ENCODE peak calls at places on chromosomes 11 and 22, in eight cellular contexts. One of them, this sample, is unnamed.

GRCh38 chr11:9851366-9851765 is 187.5 kb downstream of the SWAP70 start:
- DNase-seq in left ventricle myocardium inferior: no peak
- DNase-seq in mammary epithelial cell: peak; percentile 58
- DNase-seq in activated CD4-positive, alpha-beta T cell treated with anti-CD3 and anti-CD28 coated beads, Interleukin-2, amount 10 ng/mL, durations not matched to agents 7 days and 5 days: no peak
- DNase-seq in substantia nigra: no peak
- DNase-seq in NCI-H1105 treated with DMSO at 0.1 percent for 48 hours: no peak
- DNase-seq in K562: no peak
- DNase-seq in activated CD8-positive, alpha-beta memory T cell treated with anti-CD3 and anti-CD28 coated beads, Interleukin-2, amount 50 U/mL, for 48 hours: no peak
- DNase-seq in this sample: no peak

GRCh38 chr11:66915046-66915832 is 42.9 kb downstream of the PC start:
- DNase-seq in left ventricle myocardium inferior: no peak
- DNase-seq in mammary epithelial cell: no peak
- DNase-seq in activated CD4-positive, alpha-beta T cell treated with anti-CD3 and anti-CD28 coated beads, Interleukin-2, amount 10 ng/mL, durations not matched to agents 7 days and 5 days: no peak
- DNase-seq in activated CD8-positive, alpha-beta memory T cell treated with anti-CD3 and anti-CD28 coated beads, Interleukin-2, amount 50 U/mL, for 48 hours: no peak
- DNase-seq in substantia nigra: no peak
- DNase-seq in K562: no peak
- DNase-seq in NCI-H1105 treated with DMSO at 0.1 percent for 48 hours: no peak
- DNase-seq in this sample: no peak

GRCh38 chr11:2530131-2530854 is 85.5 kb downstream of the KCNQ1 start:
- DNase-seq in mammary epithelial cell: no peak
- DNase-seq in activated CD4-positive, alpha-beta T cell treated with anti-CD3 and anti-CD28 coated beads, Interleukin-2, amount 10 ng/mL, durations not matched to agents 7 days and 5 days: no peak
- DNase-seq in NCI-H1105 treated with DMSO at 0.1 percent for 48 hours: no peak
- DNase-seq in left ventricle myocardium inferior: peak; percentile 11
- DNase-seq in substantia nigra: no peak
- DNase-seq in K562: no peak
- DNase-seq in activated CD8-positive, alpha-beta memory T cell treated with anti-CD3 and anti-CD28 coated beads, Interleukin-2, amount 50 U/mL, for 48 hours: no peak
- DNase-seq in this sample: no peak

GRCh38 chr11:102615077-102615893 is 9.8 kb downstream of the MMP20 start:
- DNase-seq in activated CD4-positive, alpha-beta T cell treated with anti-CD3 and anti-CD28 coated beads, Interleukin-2, amount 10 ng/mL, durations not matched to agents 7 days and 5 days: no peak
- DNase-seq in K562: no peak
- DNase-seq in substantia nigra: no peak
- DNase-seq in mammary epithelial cell: no peak
- DNase-seq in NCI-H1105 treated with DMSO at 0.1 percent for 48 hours: no peak
- DNase-seq in activated CD8-positive, alpha-beta memory T cell treated with anti-CD3 and anti-CD28 coated beads, Interleukin-2, amount 50 U/mL, for 48 hours: no peak
- DNase-seq in left ventricle myocardium inferior: no peak
- DNase-seq in this sample: peak; percentile 66

GRCh38 chr11:83024270-83024854 is 47.3 kb downstream of the RAB30 start:
- DNase-seq in substantia nigra: no peak
- DNase-seq in mammary epithelial cell: no peak
- DNase-seq in NCI-H1105 treated with DMSO at 0.1 percent for 48 hours: no peak
- DNase-seq in activated CD8-positive, alpha-beta memory T cell treated with anti-CD3 and anti-CD28 coated beads, Interleukin-2, amount 50 U/mL, for 48 hours: no peak
- DNase-seq in activated CD4-positive, alpha-beta T cell treated with anti-CD3 and anti-CD28 coated beads, Interleukin-2, amount 10 ng/mL, durations not matched to agents 7 days and 5 days: no peak
- DNase-seq in left ventricle myocardium inferior: no peak
- DNase-seq in K562: no peak
- DNase-seq in this sample: no peak

GRCh38 chr11:124402326-124402922 is 3.6 kb upstream of the OR8B3 start:
- DNase-seq in activated CD4-positive, alpha-beta T cell treated with anti-CD3 and anti-CD28 coated beads, Interleukin-2, amount 10 ng/mL, durations not matched to agents 7 days and 5 days: peak; percentile 63
- DNase-seq in K562: peak; percentile 60
- DNase-seq in substantia nigra: no peak
- DNase-seq in activated CD8-positive, alpha-beta memory T cell treated with anti-CD3 and anti-CD28 coated beads, Interleukin-2, amount 50 U/mL, for 48 hours: peak; percentile 65
- DNase-seq in left ventricle myocardium inferior: peak; percentile 16
- DNase-seq in mammary epithelial cell: peak; percentile 64
- DNase-seq in NCI-H1105 treated with DMSO at 0.1 percent for 48 hours: peak; percentile 53
- DNase-seq in this sample: peak; percentile 77

GRCh38 chr11:31711137-31711536 is 100.0 kb downstream of the PAX6 start:
- DNase-seq in activated CD8-positive, alpha-beta memory T cell treated with anti-CD3 and anti-CD28 coated beads, Interleukin-2, amount 50 U/mL, for 48 hours: no peak
- DNase-seq in K562: no peak
- DNase-seq in activated CD4-positive, alpha-beta T cell treated with anti-CD3 and anti-CD28 coated beads, Interleukin-2, amount 10 ng/mL, durations not matched to agents 7 days and 5 days: no peak
- DNase-seq in mammary epithelial cell: peak; percentile 39
- DNase-seq in left ventricle myocardium inferior: no peak
- DNase-seq in NCI-H1105 treated with DMSO at 0.1 percent for 48 hours: peak; percentile 59
- DNase-seq in substantia nigra: no peak
- DNase-seq in this sample: no peak

GRCh38 chr11:3894128-3894731 is 38.8 kb downstream of the STIM1 start:
- DNase-seq in substantia nigra: no peak
- DNase-seq in K562: no peak
- DNase-seq in activated CD4-positive, alpha-beta T cell treated with anti-CD3 and anti-CD28 coated beads, Interleukin-2, amount 10 ng/mL, durations not matched to agents 7 days and 5 days: no peak
- DNase-seq in left ventricle myocardium inferior: peak; percentile 55
- DNase-seq in activated CD8-positive, alpha-beta memory T cell treated with anti-CD3 and anti-CD28 coated beads, Interleukin-2, amount 50 U/mL, for 48 hours: no peak
- DNase-seq in NCI-H1105 treated with DMSO at 0.1 percent for 48 hours: no peak
- DNase-seq in mammary epithelial cell: no peak
- DNase-seq in this sample: peak; percentile 61

GRCh38 chr11:45017329-45017728 is 66.6 kb upstream of the TP53I11 start:
- DNase-seq in left ventricle myocardium inferior: no peak
- DNase-seq in mammary epithelial cell: no peak
- DNase-seq in activated CD8-positive, alpha-beta memory T cell treated with anti-CD3 and anti-CD28 coated beads, Interleukin-2, amount 50 U/mL, for 48 hours: no peak
- DNase-seq in K562: no peak
- DNase-seq in substantia nigra: no peak
- DNase-seq in NCI-H1105 treated with DMSO at 0.1 percent for 48 hours: no peak
- DNase-seq in activated CD4-positive, alpha-beta T cell treated with anti-CD3 and anti-CD28 coated beads, Interleukin-2, amount 10 ng/mL, durations not matched to agents 7 days and 5 days: no peak
- DNase-seq in this sample: no peak

GRCh38 chr11:125170001-125170405 is 5.5 kb downstream of the PKNOX2 start:
- DNase-seq in activated CD8-positive, alpha-beta memory T cell treated with anti-CD3 and anti-CD28 coated beads, Interleukin-2, amount 50 U/mL, for 48 hours: no peak
- DNase-seq in substantia nigra: no peak
- DNase-seq in left ventricle myocardium inferior: peak; percentile 50
- DNase-seq in activated CD4-positive, alpha-beta T cell treated with anti-CD3 and anti-CD28 coated beads, Interleukin-2, amount 10 ng/mL, durations not matched to agents 7 days and 5 days: no peak
- DNase-seq in mammary epithelial cell: no peak
- DNase-seq in K562: no peak
- DNase-seq in NCI-H1105 treated with DMSO at 0.1 percent for 48 hours: no peak
- DNase-seq in this sample: no peak

GRCh38 chr11:31959711-31960110 is 131.2 kb upstream of the RCN1 start:
- DNase-seq in activated CD4-positive, alpha-beta T cell treated with anti-CD3 and anti-CD28 coated beads, Interleukin-2, amount 10 ng/mL, durations not matched to agents 7 days and 5 days: no peak
- DNase-seq in left ventricle myocardium inferior: no peak
- DNase-seq in NCI-H1105 treated with DMSO at 0.1 percent for 48 hours: no peak
- DNase-seq in mammary epithelial cell: peak; percentile 43
- DNase-seq in K562: no peak
- DNase-seq in substantia nigra: no peak
- DNase-seq in activated CD8-positive, alpha-beta memory T cell treated with anti-CD3 and anti-CD28 coated beads, Interleukin-2, amount 50 U/mL, for 48 hours: no peak
- DNase-seq in this sample: peak; percentile 8

GRCh38 chr11:112374486-112375140 is 114.0 kb upstream of the PLET1 start:
- DNase-seq in substantia nigra: no peak
- DNase-seq in mammary epithelial cell: no peak
- DNase-seq in NCI-H1105 treated with DMSO at 0.1 percent for 48 hours: no peak
- DNase-seq in activated CD8-positive, alpha-beta memory T cell treated with anti-CD3 and anti-CD28 coated beads, Interleukin-2, amount 50 U/mL, for 48 hours: no peak
- DNase-seq in left ventricle myocardium inferior: no peak
- DNase-seq in K562: no peak
- DNase-seq in activated CD4-positive, alpha-beta T cell treated with anti-CD3 and anti-CD28 coated beads, Interleukin-2, amount 10 ng/mL, durations not matched to agents 7 days and 5 days: no peak
- DNase-seq in this sample: no peak

GRCh38 chr22:23237841-23238240 is 57.5 kb downstream of the BCR start:
- DNase-seq in activated CD8-positive, alpha-beta memory T cell treated with anti-CD3 and anti-CD28 coated beads, Interleukin-2, amount 50 U/mL, for 48 hours: no peak
- DNase-seq in left ventricle myocardium inferior: no peak
- DNase-seq in activated CD4-positive, alpha-beta T cell treated with anti-CD3 and anti-CD28 coated beads, Interleukin-2, amount 10 ng/mL, durations not matched to agents 7 days and 5 days: no peak
- DNase-seq in substantia nigra: no peak
- DNase-seq in K562: peak; percentile 61
- DNase-seq in mammary epithelial cell: no peak
- DNase-seq in NCI-H1105 treated with DMSO at 0.1 percent for 48 hours: no peak
- DNase-seq in this sample: no peak

GRCh38 chr22:42648017-42648367 is 1.2 kb downstream of the CYB5R3 start:
- DNase-seq in activated CD4-positive, alpha-beta T cell treated with anti-CD3 and anti-CD28 coated beads, Interleukin-2, amount 10 ng/mL, durations not matched to agents 7 days and 5 days: no peak
- DNase-seq in activated CD8-positive, alpha-beta memory T cell treated with anti-CD3 and anti-CD28 coated beads, Interleukin-2, amount 50 U/mL, for 48 hours: no peak
- DNase-seq in left ventricle myocardium inferior: no peak
- DNase-seq in NCI-H1105 treated with DMSO at 0.1 percent for 48 hours: no peak
- DNase-seq in K562: no peak
- DNase-seq in substantia nigra: no peak
- DNase-seq in mammary epithelial cell: no peak
- DNase-seq in this sample: no peak

GRCh38 chr11:46162700-46163099 is 41.4 kb upstream of the PHF21A start:
- DNase-seq in K562: no peak
- DNase-seq in substantia nigra: no peak
- DNase-seq in activated CD8-positive, alpha-beta memory T cell treated with anti-CD3 and anti-CD28 coated beads, Interleukin-2, amount 50 U/mL, for 48 hours: no peak
- DNase-seq in mammary epithelial cell: no peak
- DNase-seq in left ventricle myocardium inferior: no peak
- DNase-seq in activated CD4-positive, alpha-beta T cell treated with anti-CD3 and anti-CD28 coated beads, Interleukin-2, amount 10 ng/mL, durations not matched to agents 7 days and 5 days: no peak
- DNase-seq in NCI-H1105 treated with DMSO at 0.1 percent for 48 hours: no peak
- DNase-seq in this sample: no peak

GRCh38 chr11:111733009-111733408 is 33.2 kb downstream of the PPP2R1B start:
- DNase-seq in NCI-H1105 treated with DMSO at 0.1 percent for 48 hours: no peak
- DNase-seq in left ventricle myocardium inferior: peak; percentile 40
- DNase-seq in substantia nigra: no peak
- DNase-seq in K562: no peak
- DNase-seq in activated CD8-positive, alpha-beta memory T cell treated with anti-CD3 and anti-CD28 coated beads, Interleukin-2, amount 50 U/mL, for 48 hours: no peak
- DNase-seq in activated CD4-positive, alpha-beta T cell treated with anti-CD3 and anti-CD28 coated beads, Interleukin-2, amount 10 ng/mL, durations not matched to agents 7 days and 5 days: no peak
- DNase-seq in mammary epithelial cell: peak; percentile 50
- DNase-seq in this sample: no peak

GRCh38 chr11:38547464-38547863 is 1949.4 kb upstream of the RAG2 start:
- DNase-seq in K562: no peak
- DNase-seq in substantia nigra: no peak
- DNase-seq in activated CD8-positive, alpha-beta memory T cell treated with anti-CD3 and anti-CD28 coated beads, Interleukin-2, amount 50 U/mL, for 48 hours: no peak
- DNase-seq in left ventricle myocardium inferior: no peak
- DNase-seq in mammary epithelial cell: peak; percentile 31
- DNase-seq in NCI-H1105 treated with DMSO at 0.1 percent for 48 hours: no peak
- DNase-seq in activated CD4-positive, alpha-beta T cell treated with anti-CD3 and anti-CD28 coated beads, Interleukin-2, amount 10 ng/mL, durations not matched to agents 7 days and 5 days: no peak
- DNase-seq in this sample: no peak